ENCODE peak calls at places on chromosomes 11 and 22, in seven cellular contexts. E, A, J, O, S, Q and N are unnamed samples.

GRCh38 chr11:34680918-34681554 is 60.1 kb downstream of the EHF start:
- DNase-seq in O (peak), S (no peak), E (no peak), A (no peak), J (no peak), Q (no peak), N (peak)

GRCh38 chr11:78079232-78080083 is at the start of gene NDUFC2:
- DNase-seq in S (peak), J (peak), E (peak), Q (peak), O (peak), A (peak), N (peak)

GRCh38 chr11:47003180-47003877 is 66.8 kb downstream of the CSTPP1 start:
- DNase-seq in J (no peak), E (no peak), S (no peak), A (no peak), O (no peak), Q (no peak), N (no peak)

GRCh38 chr11:93330446-93330984 is at the start of gene DEUP1:
- DNase-seq in O (no peak), J (peak), Q (peak), A (peak), E (peak), S (peak), N (peak)

GRCh38 chr11:114925591-114925990 is 247.3 kb downstream of the NXPE2 start:
- DNase-seq in O (no peak), J (no peak), S (no peak), E (no peak), Q (no peak), A (no peak), N (no peak)

GRCh38 chr11:86116996-86117705 is 48.3 kb upstream of the PICALM start:
- DNase-seq in S (no peak), J (no peak), E (no peak), O (peak), Q (no peak), A (no peak), N (peak)

GRCh38 chr11:34652191-34652958 is 31.5 kb downstream of the EHF start:
- DNase-seq in A (no peak), S (no peak), Q (no peak), E (no peak), O (peak), J (no peak), N (no peak)

GRCh38 chr11:61514050-61514917 is 5.7 kb downstream of the LRRC10B start:
- DNase-seq in J (no peak), A (no peak), Q (no peak), O (peak), S (no peak), E (no peak), N (no peak)

GRCh38 chr11:134071306-134071705 is 2.4 kb downstream of the JAM3 start:
- DNase-seq in E (no peak), A (no peak), J (no peak), Q (no peak), S (no peak), O (no peak), N (no peak)

GRCh38 chr22:29541845-29542244 is 11.7 kb downstream of the THOC5 start:
- DNase-seq in O (no peak), S (no peak), Q (no peak), A (no peak), J (no peak), E (no peak), N (no peak)

GRCh38 chr22:19629331-19629719 is 85.0 kb upstream of the SEPTIN5 start:
- DNase-seq in Q (peak), S (no peak), A (no peak), E (no peak), O (no peak), J (no peak), N (no peak)

GRCh38 chr11:24513837-24514594 is 17.2 kb downstream of the LUZP2 start:
- DNase-seq in A (no peak), E (no peak), J (no peak), S (peak), Q (no peak), O (no peak), N (no peak)

GRCh38 chr11:24511518-24511917 is 14.7 kb downstream of the LUZP2 start:
- DNase-seq in O (no peak), Q (no peak), A (no peak), E (no peak), J (no peak), S (no peak), N (no peak)

DNA sequence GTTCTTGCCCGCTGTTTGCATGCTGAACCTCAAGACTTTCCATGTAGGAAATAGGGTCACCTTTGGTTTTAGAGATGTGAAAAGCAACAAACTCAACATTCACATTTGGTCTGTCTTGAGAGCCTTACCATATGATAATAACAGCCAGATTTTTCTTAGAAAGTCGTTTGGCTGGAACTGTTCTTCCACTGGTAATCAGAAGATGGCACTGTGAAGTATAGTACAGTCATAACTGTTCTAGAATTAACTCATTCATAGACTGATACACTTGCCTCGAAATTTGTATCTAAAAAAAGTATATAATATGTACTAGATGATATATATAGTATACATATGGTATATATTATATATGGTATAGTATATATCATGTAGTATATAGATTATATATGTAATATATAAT is 12.3 kb downstream of the LUZP2 start:
- DNase-seq in J (no peak), S (no peak), A (no peak), O (no peak), Q (no peak), E (no peak), N (peak)
- TF ChIP-seq CTCF in J (no peak), S (peak), A (no peak), O (no peak), Q (no peak), E (no peak), N (peak)

GRCh38 chr11:65778431-65778900 is 2.3 kb downstream of the AP5B1 start:
- DNase-seq in Q (peak), O (no peak), E (peak), J (no peak), S (no peak), A (no peak), N (no peak)
- H3K4me3 ChIP-seq in Q (peak), O (no peak), E (peak), J (no peak), S (no peak), A (peak), N (no peak)

GRCh38 chr11:27524155-27524554 is 17.6 kb upstream of the LIN7C start:
- DNase-seq in S (peak), O (peak), A (no peak), J (no peak), E (no peak), Q (no peak), N (peak)

GRCh38 chr11:27532652-27533325 is 26.2 kb upstream of the LIN7C start:
- DNase-seq in E (no peak), Q (no peak), O (peak), A (no peak), S (no peak), J (no peak), N (peak)

GRCh38 chr11:27525824-27526516 is 19.4 kb upstream of the LIN7C start:
- DNase-seq in E (no peak), O (no peak), S (no peak), A (no peak), J (peak), Q (no peak), N (no peak)

DNA sequence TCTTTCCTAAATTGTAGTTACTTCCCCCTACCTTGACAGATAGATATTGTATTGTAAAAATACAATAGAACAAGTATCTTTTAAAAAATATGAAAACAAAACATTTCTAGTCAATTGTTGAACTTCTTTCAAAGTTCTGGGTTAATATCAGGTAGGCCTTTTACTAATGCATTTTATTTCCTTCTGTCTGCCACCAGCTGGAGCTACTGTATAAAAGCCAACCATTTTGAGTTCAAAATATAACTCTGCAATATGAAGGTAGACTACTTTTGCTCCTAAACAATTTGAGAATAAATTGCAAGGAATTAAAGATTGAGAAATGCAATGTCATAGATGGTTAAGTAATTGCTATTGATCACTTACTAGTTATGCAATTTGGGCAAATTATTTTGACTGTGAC is 22.1 kb upstream of the LIN7C start:
- DNase-seq in Q (no peak), A (no peak), E (no peak), S (no peak), J (no peak), O (no peak), N (no peak)
- TF ChIP-seq CTCF in Q (no peak), A (no peak), E (no peak), S (peak), J (peak), O (no peak), N (no peak)

DNA sequence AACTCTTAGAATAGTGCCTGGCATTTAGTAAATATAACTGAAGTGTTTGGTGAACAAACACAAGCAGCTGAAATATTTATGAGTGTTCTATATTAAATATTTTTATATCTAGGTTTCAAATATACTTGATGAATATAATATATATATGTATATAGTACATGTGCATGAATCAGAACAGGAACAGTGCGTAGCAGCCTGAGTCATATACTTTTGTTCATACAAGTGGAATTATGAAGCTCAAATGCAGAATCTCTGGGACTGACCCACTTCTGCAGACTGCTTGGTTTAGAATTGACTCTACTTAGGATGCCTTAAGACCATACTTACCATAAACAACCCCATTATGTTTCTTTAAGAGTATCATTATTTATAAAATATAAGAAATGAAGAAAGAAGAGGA is 997.8 kb upstream of the RAG2 start:
- DNase-seq in S (no peak), A (no peak), O (no peak), Q (no peak), E (no peak), J (no peak), N (no peak)
- H3K4me3 ChIP-seq in S (no peak), A (no peak), O (no peak), Q (no peak), E (no peak), J (no peak), N (no peak)

DNA sequence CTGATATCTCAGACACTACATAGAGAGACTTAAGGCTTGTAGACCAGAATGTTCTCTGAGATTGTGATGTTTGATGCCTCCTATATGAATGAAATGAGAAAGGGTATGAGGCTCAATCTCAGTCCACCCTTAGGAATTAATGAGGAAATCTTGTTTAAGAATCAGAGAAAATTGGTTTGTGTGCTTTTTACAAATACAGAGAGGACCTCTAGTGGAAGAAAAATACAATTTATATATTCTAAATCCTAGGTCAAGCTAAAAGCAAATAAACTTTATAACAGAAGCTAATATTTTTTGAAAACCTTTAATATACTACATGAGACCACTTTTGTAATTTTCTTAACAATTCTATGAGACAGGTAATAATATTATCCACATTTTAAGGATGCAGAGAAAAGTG is 5.0 kb upstream of the OR52H1 start:
- DNase-seq in A (no peak), E (no peak), S (no peak), Q (no peak), O (no peak), J (no peak), N (no peak)
- TF ChIP-seq CTCF in A (no peak), E (no peak), S (peak), Q (no peak), O (no peak), J (peak), N (peak)

GRCh38 chr22:46312056-46312455 is 15.4 kb downstream of the GTSE1 start:
- DNase-seq in A (peak), S (no peak), Q (no peak), J (no peak), O (no peak), E (no peak), N (no peak)
- H3K4me3 ChIP-seq in A (no peak), S (no peak), Q (no peak), J (no peak), O (no peak), E (no peak), N (no peak)

GRCh38 chr11:17713851-17714250 is 5.5 kb upstream of the MYOD1 start:
- DNase-seq in E (no peak), A (no peak), S (no peak), J (no peak), Q (no peak), O (no peak), N (no peak)

GRCh38 chr11:17714870-17715269 is 4.5 kb upstream of the MYOD1 start:
- DNase-seq in O (no peak), J (no peak), A (no peak), Q (no peak), E (no peak), S (no peak), N (no peak)

GRCh38 chr11:17716807-17717206 is 2.6 kb upstream of the MYOD1 start:
- DNase-seq in Q (no peak), J (no peak), A (no peak), S (no peak), E (no peak), O (no peak), N (no peak)

GRCh38 chr11:17711836-17712235 is 7.5 kb upstream of the MYOD1 start:
- DNase-seq in O (no peak), A (no peak), Q (no peak), E (no peak), S (no peak), J (no peak), N (no peak)

DNA sequence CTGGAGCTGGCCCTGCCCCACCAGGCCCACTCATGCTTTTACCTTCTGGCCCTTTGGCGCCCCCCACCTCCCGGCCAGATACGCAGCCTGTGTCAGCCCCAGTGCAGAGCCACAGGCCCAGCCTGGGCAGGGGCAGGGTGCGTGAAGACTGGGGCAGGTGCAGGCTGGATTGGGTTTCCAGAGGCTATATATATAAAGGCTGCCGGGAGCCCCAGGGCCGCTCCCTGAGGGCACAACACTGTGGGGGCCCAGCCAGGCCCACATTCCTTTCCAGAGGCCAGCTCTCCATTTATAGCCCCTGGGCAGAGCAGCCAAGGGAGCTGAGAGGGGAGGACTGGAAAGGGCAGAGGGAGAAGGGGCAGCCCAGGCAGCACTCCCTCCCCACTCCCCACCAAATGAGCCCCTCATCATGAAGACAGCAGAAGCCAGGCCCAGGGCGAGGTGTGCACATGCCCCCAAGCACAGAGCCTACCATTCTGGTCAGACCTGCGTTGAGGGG is 5.0 kb upstream of the MYOD1 start:
- DNase-seq in O (no peak), Q (no peak), E (no peak), A (no peak), J (peak), S (no peak), N (no peak)
- TF ChIP-seq CTCF in O (no peak), Q (no peak), E (no peak), A (no peak), J (no peak), S (no peak), N (no peak)